ENCODE peak calls at places on chromosomes 3 and 15, in six cellular contexts. R is heart right ventricle, L is lower lobe of right lung, M is GM13977, P is right atrium auricular region, G is WTC11. D is an unnamed sample.

GRCh38 chr3:191901746-191902145 is 440.8 kb downstream of the PYDC2 start:
- DNase-seq in G (no peak), L (no peak), R (no peak), P (no peak), M (no peak), D (no peak)

GRCh38 chr15:54803139-54803808 is 393.5 kb downstream of the RSL24D1 start:
- DNase-seq in M (no peak), R (no peak), P (no peak), L (no peak), G (no peak), D (no peak)

GRCh38 chr3:122826315-122826714 is 31.4 kb downstream of the SLC49A4 start:
- DNase-seq in G (no peak), P (no peak), R (no peak), L (no peak), M (no peak), D (no peak)

GRCh38 chr3:74537164-74537563 is 77.3 kb downstream of the CNTN3 start:
- DNase-seq in P (no peak), R (peak), M (no peak), L (no peak), G (no peak), D (no peak)

GRCh38 chr3:3799173-3800075 is at the start of gene LRRN1:
- DNase-seq in L (peak), R (peak), M (peak), G (peak), P (no peak), D (peak)

GRCh38 chr3:148477375-148477774 is 220.3 kb upstream of the AGTR1 start:
- DNase-seq in P (no peak), L (no peak), R (no peak), M (no peak), G (no peak), D (no peak)

GRCh38 chr3:114525278-114525677 is 231.4 kb downstream of the TIGIT start:
- DNase-seq in G (no peak), P (no peak), R (no peak), M (no peak), L (no peak), D (no peak)

GRCh38 chr3:102161362-102162006 is 273.3 kb upstream of the ZPLD1 start:
- DNase-seq in G (no peak), L (no peak), R (no peak), M (no peak), P (no peak), D (no peak)

GRCh38 chr3:47365213-47366153 is 15.3 kb upstream of the PTPN23 start:
- DNase-seq in R (peak), M (no peak), L (no peak), G (no peak), P (no peak), D (no peak)

GRCh38 chr15:83565553-83566159 is 88.3 kb upstream of the ADAMTSL3 start:
- DNase-seq in L (no peak), P (no peak), G (no peak), R (no peak), M (peak), D (no peak)

GRCh38 chr3:136186330-136186729 is 9.8 kb downstream of the MSL2 start:
- DNase-seq in R (no peak), L (no peak), G (no peak), P (no peak), M (no peak), D (no peak)

GRCh38 chr3:150038830-150039229 is 68.1 kb upstream of the PFN2 start:
- DNase-seq in P (no peak), L (no peak), R (no peak), G (no peak), M (no peak), D (no peak)

GRCh38 chr15:98700501-98700900 is 52.2 kb downstream of the IGF1R start:
- DNase-seq in R (no peak), G (no peak), L (no peak), M (no peak), P (no peak), D (no peak)

GRCh38 chr3:37729119-37729518 is 132.6 kb upstream of the CTDSPL start:
- DNase-seq in M (no peak), L (no peak), R (no peak), P (no peak), G (no peak), D (no peak)

GRCh38 chr15:55897560-55898336 is 95.7 kb downstream of the NEDD4 start:
- DNase-seq in R (peak), P (no peak), L (no peak), G (peak), M (peak), D (no peak)

GRCh38 chr3:148789156-148789555 is 38.5 kb upstream of the CPB1 start:
- DNase-seq in M (no peak), G (no peak), P (no peak), R (no peak), L (no peak), D (no peak)

GRCh38 chr15:74319596-74320357 is 47.7 kb downstream of the CYP11A1 start:
- DNase-seq in G (peak), L (no peak), R (peak), P (no peak), M (no peak), D (no peak)

GRCh38 chr3:67292356-67293225 is 294.5 kb downstream of the KBTBD8 start:
- DNase-seq in P (no peak), L (peak), G (no peak), M (no peak), R (no peak), D (no peak)

GRCh38 chr15:66685638-66686150 is 16.3 kb upstream of the SMAD6 start:
- DNase-seq in P (no peak), G (no peak), R (no peak), M (no peak), L (no peak), D (no peak)

GRCh38 chr3:67733269-67733950 is 79.0 kb upstream of the SUCLG2 start:
- DNase-seq in R (no peak), M (no peak), G (no peak), L (no peak), P (no peak), D (no peak)

GRCh38 chr15:83039206-83039605 is 27.8 kb upstream of the C15orf40 start:
- DNase-seq in L (no peak), G (no peak), P (no peak), R (no peak), M (no peak), D (no peak)

GRCh38 chr3:123158330-123158729 is 43.4 kb upstream of the SEC22A start:
- DNase-seq in L (no peak), R (no peak), G (no peak), P (no peak), M (no peak), D (no peak)

GRCh38 chr3:105222568-105223093 is 144.1 kb upstream of the ALCAM start:
- DNase-seq in L (no peak), P (no peak), G (peak), R (no peak), M (no peak), D (no peak)

GRCh38 chr15:80636675-80637074 is 58.4 kb upstream of the ABHD17C start:
- DNase-seq in M (no peak), R (peak), P (no peak), G (peak), L (no peak), D (no peak)

GRCh38 chr3:155496206-155496605 is 202.7 kb upstream of the STRIT1 start:
- DNase-seq in P (no peak), R (no peak), M (no peak), G (no peak), L (no peak), D (no peak)

GRCh38 chr3:104909188-104909587 is 457.5 kb upstream of the ALCAM start:
- DNase-seq in G (no peak), P (no peak), M (no peak), R (no peak), L (no peak), D (no peak)

GRCh38 chr15:81297147-81297572 is 26.8 kb downstream of the STARD5 start:
- DNase-seq in P (no peak), R (no peak), L (no peak), G (no peak), M (no peak), D (no peak)

GRCh38 chr3:158330820-158331219 is 220.9 kb downstream of the RSRC1 start:
- DNase-seq in G (no peak), M (no peak), P (no peak), R (no peak), L (no peak), D (no peak)

GRCh38 chr3:46524008-46524407 is 26.2 kb downstream of the RTP3 start:
- DNase-seq in M (no peak), R (no peak), L (no peak), G (no peak), P (no peak), D (no peak)

GRCh38 chr15:67823371-67824156 is 1.7 kb upstream of the SKOR1 start:
- DNase-seq in G (no peak), L (no peak), R (no peak), P (no peak), M (peak), D (no peak)

GRCh38 chr15:25169318-25169717 is 214.5 kb downstream of the SNRPN start:
- DNase-seq in P (peak), M (no peak), L (no peak), G (peak), R (no peak), D (no peak)

GRCh38 chr15:89196994-89197393 is 24.4 kb downstream of the RLBP1 start:
- DNase-seq in L (no peak), R (no peak), P (no peak), M (no peak), G (no peak), D (no peak)

GRCh38 chr3:57691411-57692133 is 1.3 kb downstream of the DENND6A start:
- DNase-seq in L (no peak), M (no peak), R (no peak), P (no peak), G (no peak), D (peak)

GRCh38 chr3:134311265-134311664 is 60.6 kb upstream of the RYK start:
- DNase-seq in L (no peak), G (no peak), M (no peak), P (peak), R (no peak), D (no peak)

GRCh38 chr3:134313839-134314587 is 60.2 kb downstream of the AMOTL2 start:
- DNase-seq in L (no peak), R (no peak), P (peak), M (no peak), G (no peak), D (no peak)

GRCh38 chr3:134311693-134312071 is 61.0 kb upstream of the RYK start:
- DNase-seq in R (no peak), M (no peak), P (peak), G (no peak), L (no peak), D (no peak)

GRCh38 chr3:134312873-134313838 is 61.1 kb downstream of the AMOTL2 start:
- DNase-seq in L (peak), M (no peak), G (peak), R (peak), P (peak), D (no peak)

DNA sequence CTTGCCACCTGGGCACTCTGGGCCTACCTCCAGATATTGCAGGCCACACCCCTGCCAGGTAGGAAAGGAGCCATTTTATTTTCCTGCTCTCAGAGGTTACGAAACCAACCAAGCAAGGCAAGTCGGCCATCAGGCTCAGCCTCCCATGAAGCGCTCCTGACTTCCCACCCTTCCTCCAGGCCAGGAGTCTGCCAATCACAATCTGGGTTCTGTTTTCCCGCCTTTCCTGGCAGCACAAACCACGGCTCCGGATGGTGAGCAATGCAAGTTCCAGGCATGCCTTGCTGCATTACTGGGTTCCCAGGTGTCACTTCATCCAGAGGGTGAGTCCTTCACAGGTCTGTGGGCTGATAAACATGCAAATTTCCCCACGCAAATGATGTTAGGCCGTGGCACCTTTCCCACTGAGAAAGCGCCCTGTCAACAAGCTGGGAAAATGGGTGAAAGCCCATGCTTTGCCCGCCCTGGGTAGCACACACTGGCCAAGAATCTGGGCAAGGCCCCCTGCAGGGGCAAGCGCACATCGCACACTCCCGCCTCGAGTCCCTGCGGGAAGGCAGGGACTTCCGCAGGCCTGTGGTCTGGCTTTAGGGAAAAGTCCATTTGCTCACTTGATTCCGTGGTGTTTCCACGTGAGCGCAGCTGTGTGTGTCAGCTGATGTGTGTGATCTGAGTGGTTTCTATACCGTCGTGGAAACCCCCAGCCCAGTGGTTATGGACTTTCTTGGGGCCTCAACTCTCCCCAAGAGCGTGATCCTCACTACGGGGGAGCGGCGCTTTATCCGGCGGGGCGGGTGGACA is 61.6 kb upstream of the RYK start:
- DNase-seq in R (no peak), M (peak), P (peak), L (peak), G (peak), D (no peak)
- TF ChIP-seq CTCF in R (no peak), M (no peak), P (no peak), L (no peak), G (no peak), D (no peak)

GRCh38 chr3:182388506-182388905 is 404.8 kb upstream of the ATP11B start:
- DNase-seq in L (no peak), G (no peak), M (no peak), R (no peak), P (no peak), D (no peak)

GRCh38 chr3:182389041-182389815 is 404.1 kb upstream of the ATP11B start:
- DNase-seq in R (no peak), L (no peak), G (no peak), M (no peak), P (no peak), D (no peak)

GRCh38 chr3:182393830-182394367 is 399.4 kb upstream of the ATP11B start:
- DNase-seq in L (no peak), P (no peak), G (no peak), R (no peak), M (no peak), D (no peak)

GRCh38 chr3:182393151-182393550 is 400.2 kb upstream of the ATP11B start:
- DNase-seq in G (no peak), P (no peak), L (no peak), R (no peak), M (no peak), D (no peak)

GRCh38 chr3:182392182-182392917 is 401.0 kb upstream of the ATP11B start:
- DNase-seq in G (no peak), R (no peak), L (no peak), M (no peak), P (no peak), D (no peak)
- TF ChIP-seq CTCF in G (no peak), R (no peak), L (no peak), M (no peak), P (no peak), D (no peak)

GRCh38 chr3:187165144-187165543 is 25.8 kb upstream of the RPL39L start:
- DNase-seq in P (no peak), G (peak), M (peak), R (peak), L (no peak), D (no peak)
- TF ChIP-seq CTCF in P (peak), G (peak), M (peak), R (peak), L (peak), D (peak)

GRCh38 chr15:38688096-38688495 is 123.5 kb upstream of the RASGRP1 start:
- DNase-seq in P (no peak), R (no peak), G (no peak), M (no peak), L (no peak), D (no peak)
- TF ChIP-seq CTCF in P (no peak), R (no peak), G (no peak), M (no peak), L (no peak), D (no peak)

D was measured in natural killer cell.